ENCODE peak calls at places on chromosomes 11 and 22, in four cellular contexts. M is fibroblast of mammary gland; Y is mucosa of descending colon; Z is activated CD8-positive, alpha-beta T cell treated with anti-CD3 and anti-CD28 coated beads for 36 hours. J is an unnamed sample.

GRCh38 chr11:9662273-9662672 is 1.6 kb upstream of the SWAP70 start:
- DNase-seq in Y (no peak), Z (no peak), M (peak; percentile 5), J (no peak)

GRCh38 chr11:93700830-93701229 is 39.3 kb downstream of the CEP295 start:
- DNase-seq in Z (no peak), Y (no peak), M (peak; percentile 9), J (peak; percentile 52)

GRCh38 chr11:101738494-101738893 is 154.7 kb upstream of the TRPC6 start:
- DNase-seq in Y (no peak), M (no peak), Z (no peak), J (no peak)

GRCh38 chr22:32204856-32205722 is at the start of gene RFPL2:
- DNase-seq in Y (peak; percentile 68), M (no peak), Z (peak; percentile 22), J (peak; percentile 4)

GRCh38 chr11:68436985-68437926 is 23.3 kb upstream of the PPP6R3 start:
- DNase-seq in Z (no peak), Y (no peak), M (peak; percentile 92), J (peak; percentile 88)

GRCh38 chr11:102139081-102139498 is 28.8 kb downstream of the YAP1 start:
- DNase-seq in Y (no peak), M (peak; percentile 90), Z (no peak), J (peak; percentile 83)

GRCh38 chr22:45261407-45262088 is 20.9 kb upstream of the KIAA0930 start:
- DNase-seq in Z (no peak), M (no peak), Y (no peak), J (no peak)

GRCh38 chr22:41746563-41747400 is 47.5 kb downstream of the MEI1 start:
- DNase-seq in Z (peak; percentile 63), M (peak; percentile 87), Y (peak; percentile 68), J (peak; percentile 85)

GRCh38 chr11:80937831-80938230 is 1497.0 kb upstream of the TENM4 start:
- DNase-seq in Y (no peak), Z (no peak), M (peak; percentile 27), J (peak; percentile 5)

GRCh38 chr22:31350410-31350863 is 4.3 kb upstream of the PATZ1 start:
- DNase-seq in M (peak; percentile 21), Y (peak; percentile 30), Z (no peak), J (peak; percentile 31)

GRCh38 chr22:34812631-34813030 is 253.3 kb upstream of the ISX start:
- DNase-seq in Y (no peak), M (no peak), Z (no peak), J (no peak)

GRCh38 chr22:30500628-30501027 is 4.9 kb downstream of the SEC14L4 start:
- DNase-seq in Z (no peak), Y (no peak), M (no peak), J (no peak)

GRCh38 chr11:73198677-73199076 is 19.4 kb upstream of the P2RY2 start:
- DNase-seq in M (no peak), Y (no peak), Z (no peak), J (peak; percentile 30)

GRCh38 chr11:99418927-99419707 is 398.4 kb downstream of the CNTN5 start:
- DNase-seq in M (no peak), Y (no peak), Z (no peak), J (no peak)

GRCh38 chr11:10309163-10310093 is 4.6 kb downstream of the ADM start:
- DNase-seq in M (peak; percentile 78), Y (peak; percentile 83), Z (peak; percentile 18), J (peak; percentile 84)

GRCh38 chr11:28730336-28730735 is 622.1 kb downstream of the METTL15 start:
- DNase-seq in Z (no peak), Y (no peak), M (no peak), J (no peak)

GRCh38 chr11:78210000-78210608 is 21.4 kb downstream of the USP35 start:
- DNase-seq in M (no peak), Y (no peak), Z (no peak), J (no peak)

GRCh38 chr11:113048820-113049555 is 87.8 kb downstream of the NCAM1 start:
- DNase-seq in Z (no peak), M (peak; percentile 65), Y (no peak), J (peak; percentile 51)

GRCh38 chr11:35905901-35906661 is 37.8 kb upstream of the LDLRAD3 start:
- DNase-seq in Z (no peak), M (no peak), Y (no peak), J (peak; percentile 74)

GRCh38 chr22:33056108-33056507 is 2.1 kb downstream of the SYN3 start:
- DNase-seq in Y (no peak), Z (no peak), M (no peak), J (no peak)

GRCh38 chr11:131392528-131393255 is 22.3 kb downstream of the NTM start:
- DNase-seq in M (peak; percentile 13), Z (no peak), Y (no peak), J (no peak)

GRCh38 chr11:44617671-44618461 is 52.4 kb downstream of the CD82 start:
- DNase-seq in Y (no peak), Z (no peak), M (no peak), J (no peak)

GRCh38 chr11:102840018-102840417 is 3.4 kb downstream of the MMP3 start:
- DNase-seq in Z (no peak), Y (no peak), M (no peak), J (no peak)

GRCh38 chr11:106471273-106471672 is 393.8 kb downstream of the AASDHPPT start:
- DNase-seq in M (peak; percentile 24), Y (no peak), Z (no peak), J (peak; percentile 90)

GRCh38 chr11:104286129-104286528 is 122.2 kb upstream of the PDGFD start:
- DNase-seq in Y (no peak), M (no peak), Z (no peak), J (peak; percentile 20)

DNA sequence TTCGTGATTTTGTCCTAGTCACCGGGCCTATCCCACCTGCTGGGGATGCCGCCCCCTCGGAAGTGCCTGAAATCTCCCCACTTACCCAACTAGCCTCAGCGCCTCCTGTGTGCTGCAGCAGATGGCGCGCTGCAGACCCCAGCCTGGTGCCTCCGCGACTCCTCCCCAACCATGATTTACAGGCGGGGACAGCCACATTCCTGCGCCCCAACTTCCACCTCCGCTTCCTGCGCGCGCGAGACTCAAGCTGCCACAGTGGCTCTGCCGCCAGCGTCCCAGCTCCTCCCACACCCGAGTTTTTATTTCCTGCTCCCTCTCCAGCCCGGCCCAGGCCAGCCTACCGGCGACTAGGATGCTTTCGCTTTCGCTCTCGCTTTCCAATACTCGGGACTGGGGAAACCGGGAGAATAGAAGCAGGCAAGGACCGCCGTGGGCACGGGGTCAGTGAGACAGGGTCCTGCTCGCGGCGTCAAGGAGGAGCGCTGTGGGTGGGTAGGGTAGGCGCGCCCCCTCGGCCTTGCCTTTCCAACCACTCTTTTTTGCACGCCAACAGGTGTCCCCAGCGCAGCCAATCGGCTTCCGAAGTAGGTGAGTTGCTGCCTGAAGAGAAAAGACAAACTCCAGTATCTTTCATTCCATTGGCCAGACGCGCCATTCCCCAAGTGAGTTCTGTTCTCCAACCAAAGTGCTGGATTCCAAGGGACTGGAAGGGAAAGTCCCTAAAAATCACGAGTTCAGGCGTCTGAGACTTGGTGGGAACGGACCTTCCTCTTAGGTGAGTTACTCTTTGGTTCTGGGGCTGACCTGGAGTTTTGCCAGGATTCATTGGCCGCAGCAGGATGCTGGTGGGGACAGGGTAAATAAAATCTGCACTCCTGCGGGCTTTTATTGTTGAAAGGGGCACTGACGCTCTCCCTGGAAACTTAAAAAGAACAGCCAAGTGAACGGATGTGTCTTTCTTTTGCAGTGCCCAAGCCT is at the start of gene FAM111A:
- DNase-seq in M (peak; percentile 74), Y (peak; percentile 92), Z (peak; percentile 87), J (peak; percentile 85)
- TF ChIP-seq CTCF in M (no peak), Y (no peak), Z (no peak), J (peak; percentile 33)

GRCh38 chr11:1707751-1708150 is 10.8 kb downstream of the KRTAP5-6 start:
- DNase-seq in Y (no peak), Z (no peak), M (peak; percentile 53), J (peak; percentile 6)
- TF ChIP-seq CTCF in Y (no peak), Z (no peak), M (no peak), J (no peak)

DNA sequence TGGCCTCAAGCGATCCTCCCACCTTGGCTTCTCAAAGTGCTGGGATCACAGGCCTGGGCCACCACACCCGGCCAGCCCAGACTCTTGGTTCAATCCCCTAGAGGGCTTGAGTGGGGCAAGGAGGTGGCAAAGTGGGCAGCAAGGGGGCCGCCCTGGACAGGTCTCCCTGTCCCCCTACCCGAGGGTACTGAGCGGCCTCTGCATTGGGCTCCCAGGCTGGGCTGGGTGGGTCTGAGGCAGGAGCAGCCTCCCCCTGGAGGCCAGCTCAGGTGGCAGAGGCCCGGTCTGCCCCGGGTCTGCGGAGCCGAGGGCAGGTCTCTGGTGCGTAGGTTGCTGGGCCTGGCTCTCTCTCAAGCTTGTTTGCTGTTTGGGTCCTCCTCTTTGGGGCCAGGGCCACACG is 22.4 kb upstream of the CCDC188 start:
- DNase-seq in M (no peak), Z (no peak), Y (no peak), J (no peak)
- TF ChIP-seq CTCF in M (no peak), Z (no peak), Y (no peak), J (no peak)

GRCh38 chr22:19724927-19725661 is 1.8 kb downstream of the GP1BB start:
- DNase-seq in Y (no peak), Z (no peak), M (no peak), J (no peak)

GRCh38 chr22:19722915-19723164 is 499 bp upstream of the GP1BB start:
- DNase-seq in Y (no peak), M (no peak), Z (no peak), J (no peak)

GRCh38 chr22:19723165-19723989 is at the start of gene GP1BB:
- DNase-seq in Y (peak; percentile 63), Z (peak; percentile 50), M (no peak), J (peak; percentile 20)

GRCh38 chr22:19722175-19722914 is 994 bp upstream of the GP1BB start:
- DNase-seq in Z (no peak), Y (no peak), M (no peak), J (no peak)

DNA sequence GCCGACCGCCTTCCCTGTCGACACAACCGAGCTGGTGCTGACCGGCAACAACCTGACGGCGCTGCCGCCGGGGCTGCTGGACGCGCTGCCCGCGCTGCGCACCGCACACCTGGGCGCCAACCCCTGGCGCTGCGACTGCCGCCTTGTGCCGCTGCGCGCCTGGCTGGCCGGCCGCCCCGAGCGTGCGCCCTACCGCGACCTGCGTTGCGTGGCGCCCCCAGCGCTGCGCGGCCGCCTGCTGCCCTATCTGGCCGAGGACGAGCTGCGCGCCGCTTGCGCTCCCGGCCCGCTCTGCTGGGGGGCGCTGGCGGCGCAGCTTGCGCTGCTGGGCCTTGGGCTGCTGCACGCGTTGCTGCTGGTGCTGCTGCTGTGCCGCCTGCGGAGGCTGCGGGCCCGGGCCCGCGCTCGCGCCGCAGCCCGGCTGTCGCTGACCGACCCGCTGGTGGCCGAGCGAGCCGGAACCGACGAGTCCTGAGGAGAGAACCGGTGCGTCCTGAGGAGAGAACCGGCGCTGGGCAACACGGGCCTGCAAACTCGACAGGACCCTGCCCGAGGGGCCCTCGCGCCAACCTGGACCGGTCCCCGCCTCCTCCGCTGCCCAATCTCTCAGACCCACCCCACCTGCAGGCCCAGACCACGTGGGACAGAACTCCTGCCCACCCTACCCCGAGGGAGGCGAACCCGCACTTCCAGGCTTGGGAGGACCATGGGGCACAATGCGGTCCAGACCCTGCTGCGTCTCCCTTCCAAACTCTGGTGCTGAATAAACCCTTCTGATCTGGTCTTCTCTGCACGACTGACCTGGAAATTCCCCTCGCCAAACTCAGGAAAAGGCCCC is 870 bp downstream of the GP1BB start:
- DNase-seq in Y (no peak), M (peak; percentile 25), Z (peak; percentile 53), J (peak; percentile 23)
- TF ChIP-seq CTCF in Y (no peak), M (no peak), Z (peak; percentile 67), J (no peak)

J was measured in fibroblast of pulmonary artery.